ENCODE peak calls at places on chromosome 4, in five cellular contexts. L, J, W, T and H are unnamed samples.

GRCh38 chr4:48698029-48698901 is 81.8 kb downstream of the FRYL start:
- DNase-seq in L (no peak), J (peak), W (peak), T (peak), H (no peak)

GRCh38 chr4:78720994-78721677 is 55.0 kb upstream of the BMP2K start:
- DNase-seq in L (no peak), J (no peak), W (no peak), T (no peak), H (peak)

GRCh38 chr4:157808796-157809408 is 363.9 kb downstream of the GASK1B start:
- DNase-seq in L (no peak), J (no peak), W (no peak), T (no peak), H (no peak)

GRCh38 chr4:141020801-141021261 is 112.4 kb downstream of the RNF150 start:
- DNase-seq in L (no peak), J (peak), W (no peak), T (peak), H (no peak)

GRCh38 chr4:22416403-22416802 is 99.5 kb downstream of the ADGRA3 start:
- DNase-seq in L (no peak), J (peak), W (no peak), T (no peak), H (no peak)

GRCh38 chr4:154254999-154255398 is 236.6 kb downstream of the DCHS2 start:
- DNase-seq in L (no peak), J (no peak), W (no peak), T (no peak), H (no peak)

GRCh38 chr4:6568689-6569332 is 6.2 kb upstream of the MAN2B2 start:
- DNase-seq in L (no peak), J (peak), W (peak), T (peak), H (no peak)

GRCh38 chr4:124685851-124686250 is 26.7 kb downstream of the ANKRD50 start:
- DNase-seq in L (no peak), J (no peak), W (peak), T (no peak), H (no peak)

GRCh38 chr4:124432500-124432899 is 280.0 kb downstream of the ANKRD50 start:
- DNase-seq in L (no peak), J (peak), W (peak), T (peak), H (no peak)

GRCh38 chr4:183118585-183118984 is 19.5 kb downstream of the WWC2 start:
- DNase-seq in L (no peak), J (peak), W (peak), T (peak), H (no peak)

GRCh38 chr4:164136181-164136616 is 617.7 kb upstream of the SMIM31 start:
- DNase-seq in L (no peak), J (peak), W (peak), T (no peak), H (no peak)

GRCh38 chr4:38140643-38141203 is 180.5 kb downstream of the PTTG2 start:
- DNase-seq in L (no peak), J (no peak), W (no peak), T (no peak), H (no peak)

GRCh38 chr4:183987987-183988392 is 82.9 kb downstream of the STOX2 start:
- DNase-seq in L (peak), J (peak), W (peak), T (peak), H (no peak)

GRCh38 chr4:138113819-138114415 is 128.2 kb downstream of the SLC7A11 start:
- DNase-seq in L (no peak), J (no peak), W (no peak), T (peak), H (no peak)

GRCh38 chr4:148445071-148445902 is 3.1 kb upstream of the NR3C2 start:
- DNase-seq in L (peak), J (no peak), W (peak), T (peak), H (peak)

GRCh38 chr4:11954093-11954492 is 525.4 kb upstream of the HS3ST1 start:
- DNase-seq in L (peak), J (no peak), W (no peak), T (peak), H (no peak)

GRCh38 chr4:119314356-119314755 is 7.6 kb downstream of the FABP2 start:
- DNase-seq in L (peak), J (no peak), W (peak), T (peak), H (peak)

GRCh38 chr4:16745887-16746286 is 152.6 kb downstream of the LDB2 start:
- DNase-seq in L (no peak), J (no peak), W (no peak), T (no peak), H (no peak)

GRCh38 chr4:2045518-2045951 is 13.6 kb upstream of the NAT8L start:
- DNase-seq in L (no peak), J (no peak), W (no peak), T (peak), H (no peak)

GRCh38 chr4:2412534-2412884 is 5.9 kb downstream of the ZFYVE28 start:
- DNase-seq in L (no peak), J (no peak), W (no peak), T (no peak), H (peak)

GRCh38 chr4:2354760-2355159 is 63.7 kb downstream of the ZFYVE28 start:
- DNase-seq in L (no peak), J (no peak), W (no peak), T (no peak), H (no peak)

GRCh38 chr4:2304321-2304876 is 42.5 kb upstream of the MXD4 start:
- DNase-seq in L (no peak), J (no peak), W (no peak), T (no peak), H (peak)

GRCh38 chr4:145709843-145710242 is 29.9 kb downstream of the C4orf51 start:
- DNase-seq in L (no peak), J (peak), W (no peak), T (peak), H (no peak)

GRCh38 chr4:83219344-83219990 is 65.1 kb downstream of the COQ2 start:
- DNase-seq in L (no peak), J (no peak), W (no peak), T (peak), H (no peak)

GRCh38 chr4:70993181-70994068 is at the start of gene DCK:
- DNase-seq in L (peak), J (peak), W (peak), T (peak), H (peak)

GRCh38 chr4:186024637-186025320 is 44.2 kb upstream of the TLR3 start:
- DNase-seq in L (no peak), J (no peak), W (no peak), T (no peak), H (no peak)

GRCh38 chr4:118918388-118918787 is 29.7 kb downstream of the SYNPO2 start:
- DNase-seq in L (no peak), J (peak), W (peak), T (peak), H (no peak)

GRCh38 chr4:52718123-52718522 is 33.1 kb downstream of the ERVMER34-1 start:
- DNase-seq in L (no peak), J (no peak), W (no peak), T (peak), H (no peak)

GRCh38 chr4:154332681-154333421 is 158.7 kb downstream of the DCHS2 start:
- DNase-seq in L (peak), J (peak), W (peak), T (peak), H (peak)

GRCh38 chr4:162409048-162409447 is 245.2 kb upstream of the FSTL5 start:
- DNase-seq in L (no peak), J (no peak), W (no peak), T (no peak), H (no peak)

GRCh38 chr4:112775801-112776200 is 138.9 kb downstream of the LARP7 start:
- DNase-seq in L (no peak), J (no peak), W (no peak), T (no peak), H (no peak)

GRCh38 chr4:1783970-1784369 is 9.1 kb upstream of the FGFR3 start:
- DNase-seq in L (no peak), J (no peak), W (no peak), T (no peak), H (no peak)

GRCh38 chr4:94548571-94548970 is 96.8 kb downstream of the PDLIM5 start:
- DNase-seq in L (no peak), J (peak), W (peak), T (peak), H (no peak)

GRCh38 chr4:114494257-114494803 is 104.3 kb upstream of the UGT8 start:
- DNase-seq in L (no peak), J (no peak), W (peak), T (no peak), H (no peak)

GRCh38 chr4:122766353-122766705 is 33.8 kb downstream of the BBS12 start:
- DNase-seq in L (no peak), J (no peak), W (no peak), T (no peak), H (no peak)

GRCh38 chr4:38583102-38583501 is 80.9 kb upstream of the KLF3 start:
- DNase-seq in L (no peak), J (no peak), W (no peak), T (no peak), H (no peak)

GRCh38 chr4:173490817-173491518 is 39.1 kb downstream of the HAND2 start:
- DNase-seq in L (no peak), J (peak), W (no peak), T (peak), H (no peak)

GRCh38 chr4:150115851-150116250 is 37.6 kb downstream of the DCLK2 start:
- DNase-seq in L (no peak), J (no peak), W (no peak), T (no peak), H (no peak)

GRCh38 chr4:153153339-153153851 is 50.8 kb upstream of the TRIM2 start:
- DNase-seq in L (peak), J (peak), W (peak), T (peak), H (peak)
- TF ChIP-seq CTCF in L (no peak), J (no peak), W (no peak), T (no peak), H (no peak)

DNA sequence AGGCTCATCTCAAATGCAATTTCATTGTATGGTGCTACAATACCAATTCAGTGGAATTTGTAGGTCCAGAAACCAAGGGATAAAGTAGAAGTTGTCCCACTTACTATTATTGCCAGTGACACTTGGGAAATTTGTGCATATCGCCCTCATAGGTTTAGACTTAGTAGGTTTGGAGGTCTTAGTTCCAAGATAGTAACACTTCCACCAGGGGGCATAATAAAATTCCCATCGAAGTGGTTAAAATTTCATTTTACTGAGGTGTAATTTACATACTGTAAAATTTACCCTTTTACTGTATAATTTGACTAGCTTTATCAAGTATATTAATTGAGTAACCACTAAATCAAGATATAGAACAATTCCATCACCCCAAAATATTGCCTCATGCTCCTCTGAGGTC is 174.6 kb downstream of the INPP4B start:
- DNase-seq in L (no peak), J (no peak), W (no peak), T (peak), H (no peak)
- TF ChIP-seq CTCF in L (peak), J (peak), W (peak), T (no peak), H (no peak)

GRCh38 chr4:85165808-85166207 is 199.3 kb upstream of the WDFY3 start:
- DNase-seq in L (no peak), J (no peak), W (no peak), T (no peak), H (no peak)
- TF ChIP-seq CTCF in L (no peak), J (no peak), W (no peak), T (no peak), H (no peak)

DNA sequence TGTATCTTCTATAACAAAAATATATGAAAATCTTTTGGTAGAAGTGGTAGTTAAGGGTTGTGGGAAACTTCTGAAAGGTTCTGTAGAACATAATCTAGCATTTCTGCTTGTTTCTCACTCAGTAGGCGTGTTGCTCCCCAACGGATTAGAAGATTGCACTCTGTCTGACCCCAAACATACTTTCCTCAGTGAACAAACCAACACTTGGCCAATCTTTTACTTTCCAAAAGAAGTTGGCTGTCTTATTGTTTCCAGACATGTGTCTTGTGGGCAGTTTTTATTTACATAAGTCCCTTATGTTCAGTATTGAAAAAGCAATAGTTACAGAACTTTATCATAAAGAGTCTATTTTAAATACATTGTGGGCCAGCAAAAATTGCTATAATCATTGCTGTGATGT is 312.8 kb upstream of the EPHA5 start:
- DNase-seq in L (no peak), J (peak), W (no peak), T (no peak), H (no peak)
- TF ChIP-seq CTCF in L (no peak), J (no peak), W (no peak), T (no peak), H (no peak)

DNA sequence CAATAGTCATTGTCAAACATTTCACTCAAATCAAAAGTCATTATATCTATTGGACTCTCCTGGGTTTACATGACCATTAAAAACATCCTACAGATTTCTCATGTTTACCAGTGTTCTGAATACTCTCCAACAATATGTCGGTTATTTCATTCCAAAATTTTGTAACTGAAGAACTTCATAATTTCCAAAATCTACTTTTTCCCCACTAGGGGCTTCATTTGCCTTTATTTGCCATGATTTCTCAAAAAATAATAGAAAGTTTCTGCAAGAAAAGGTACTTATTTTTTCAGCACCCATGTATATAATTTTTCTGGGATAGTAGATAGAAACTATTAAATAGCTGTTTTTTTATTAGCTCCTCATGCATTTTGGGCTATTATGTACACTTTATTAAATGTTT is 49.0 kb downstream of the PRDM5 start:
- DNase-seq in L (no peak), J (no peak), W (peak), T (no peak), H (no peak)
- TF ChIP-seq CTCF in L (peak), J (peak), W (peak), T (peak), H (no peak)

GRCh38 chr4:151408380-151408629 is 671 bp upstream of the FHIP1A start:
- DNase-seq in L (no peak), J (no peak), W (no peak), T (no peak), H (no peak)

GRCh38 chr4:151409470-151410313 is 716 bp downstream of the FHIP1A start:
- DNase-seq in L (peak), J (no peak), W (no peak), T (peak), H (peak)

GRCh38 chr4:151407466-151408379 is 1.3 kb upstream of the FHIP1A start:
- DNase-seq in L (peak), J (no peak), W (no peak), T (no peak), H (peak)

GRCh38 chr4:151407018-151407417 is 2.0 kb upstream of the FHIP1A start:
- DNase-seq in L (no peak), J (no peak), W (no peak), T (no peak), H (no peak)

DNA sequence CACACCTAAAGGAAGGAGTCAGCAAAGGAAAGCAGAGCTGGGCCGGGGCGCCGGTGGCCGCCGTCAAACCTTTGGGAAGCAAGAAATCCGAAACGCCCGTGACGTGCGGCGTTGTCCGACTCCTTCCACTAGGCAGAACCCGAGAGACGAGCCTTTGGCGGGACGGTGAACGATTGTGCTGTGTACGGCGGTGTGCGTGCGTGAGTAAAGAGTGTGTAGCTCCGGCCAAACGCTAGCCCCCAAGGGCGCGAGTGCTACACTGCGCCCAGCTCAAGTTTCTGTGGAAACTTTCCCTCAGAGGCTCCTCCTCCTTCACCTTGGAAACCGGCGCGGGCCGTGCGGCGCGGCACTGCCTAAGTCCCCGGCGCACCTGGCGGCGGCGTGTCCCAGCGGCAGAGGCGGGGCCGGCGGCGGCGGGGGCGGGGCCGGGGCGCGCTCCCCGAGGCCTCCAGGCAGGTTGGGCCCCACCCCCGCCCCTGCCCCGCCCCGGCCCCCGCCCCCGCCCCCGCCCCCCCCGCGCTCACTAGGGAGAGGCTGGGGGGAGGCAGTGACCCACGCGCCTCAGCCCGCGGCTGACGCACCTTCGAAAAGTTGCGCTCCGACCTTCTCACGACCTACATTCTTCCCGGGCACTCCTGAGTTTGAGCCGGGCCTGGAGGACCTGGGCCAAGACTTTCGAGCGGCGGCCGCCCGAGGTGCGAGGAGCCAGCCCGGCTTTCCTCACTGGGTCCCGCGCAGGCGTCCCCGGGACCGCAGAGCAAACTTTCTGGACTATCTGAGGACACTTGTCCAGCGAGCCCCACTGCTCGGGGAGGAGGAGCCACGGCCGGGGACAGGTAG is at the start of gene FHIP1A:
- DNase-seq in L (peak), J (peak), W (peak), T (peak), H (peak)
- TF ChIP-seq CTCF in L (no peak), J (peak), W (no peak), T (no peak), H (no peak)

DNA sequence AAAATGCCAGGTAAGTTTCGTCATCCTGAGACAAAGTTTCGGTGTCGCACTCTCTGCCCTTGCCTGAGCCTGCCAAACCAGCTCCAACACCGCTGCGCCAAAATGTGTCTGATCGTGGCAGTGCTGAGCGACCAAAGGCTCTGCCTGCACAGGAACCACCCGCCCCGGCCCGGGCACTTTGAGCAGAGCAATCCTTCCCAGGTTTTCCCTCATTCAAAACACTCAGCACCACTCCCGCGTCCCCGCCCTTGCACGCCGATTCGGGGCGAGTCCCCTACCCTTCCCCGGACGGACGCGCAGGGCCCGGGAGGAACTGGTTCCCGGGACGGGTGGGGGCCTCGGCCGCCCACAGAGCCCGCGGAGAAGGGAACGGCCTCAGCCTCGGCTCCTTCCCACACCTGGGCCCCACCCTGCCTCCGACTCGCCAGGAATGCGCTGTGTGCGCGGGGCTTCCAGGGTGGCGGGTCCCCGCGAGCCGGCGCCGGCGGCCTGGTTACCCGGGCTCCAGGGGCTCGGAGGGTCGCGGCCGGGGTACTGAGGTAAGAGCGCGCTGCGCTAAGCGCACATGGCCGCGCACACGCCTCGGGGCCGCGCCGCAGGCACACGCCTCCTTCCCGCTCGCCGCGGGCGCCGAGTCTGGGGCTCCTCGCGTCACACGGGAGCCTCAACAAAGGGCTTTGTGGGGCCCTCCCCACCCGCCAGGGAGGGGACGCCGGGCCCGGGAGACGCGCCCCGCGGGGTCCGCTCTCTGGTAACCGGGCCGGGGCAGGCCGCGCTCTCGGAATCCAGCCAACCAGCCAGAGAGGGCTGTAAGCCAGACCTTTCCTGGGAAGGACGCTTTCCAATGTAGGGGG is at the start of gene C4orf36:
- DNase-seq in L (peak), J (peak), W (peak), T (peak), H (peak)
- TF ChIP-seq CTCF in L (no peak), J (peak), W (no peak), T (no peak), H (no peak)